ENCODE peak calls at places on chromosome 14, in ten cellular contexts. One of them, this sample, is unnamed.

GRCh38 chr14:91727121-91727520 is 4.8 kb downstream of the CATSPERB start:
- DNase-seq in sigmoid colon: no peak
- DNase-seq in NCI-H345: no peak
- DNase-seq in non-pigmented ciliary epithelial cell: no peak
- DNase-seq in AG09309: no peak
- DNase-seq in DMS153: no peak
- DNase-seq in mesothelial cell of epicardium: no peak
- DNase-seq in iPS DF 6.9: no peak
- DNase-seq in NCI-H1105: no peak
- DNase-seq in T-helper 2 cell: no peak
- DNase-seq in this sample: no peak

GRCh38 chr14:95098984-95099599 is 58.2 kb downstream of the DICER1 start:
- DNase-seq in sigmoid colon: peak
- DNase-seq in NCI-H345: peak
- DNase-seq in non-pigmented ciliary epithelial cell: no peak
- DNase-seq in AG09309: peak
- DNase-seq in DMS153: no peak
- DNase-seq in mesothelial cell of epicardium: peak
- DNase-seq in iPS DF 6.9: peak
- DNase-seq in NCI-H1105: peak
- DNase-seq in T-helper 2 cell: no peak
- DNase-seq in this sample: no peak

GRCh38 chr14:70988452-70988851 is 81.2 kb downstream of the PCNX1 start:
- DNase-seq in sigmoid colon: no peak
- DNase-seq in NCI-H345: no peak
- DNase-seq in non-pigmented ciliary epithelial cell: no peak
- DNase-seq in AG09309: no peak
- DNase-seq in DMS153: no peak
- DNase-seq in mesothelial cell of epicardium: no peak
- DNase-seq in iPS DF 6.9: no peak
- DNase-seq in NCI-H1105: no peak
- DNase-seq in T-helper 2 cell: no peak
- DNase-seq in this sample: no peak

GRCh38 chr14:33480589-33481184 is 470.2 kb downstream of the EGLN3 start:
- DNase-seq in sigmoid colon: no peak
- DNase-seq in NCI-H345: no peak
- DNase-seq in non-pigmented ciliary epithelial cell: no peak
- DNase-seq in AG09309: no peak
- DNase-seq in DMS153: no peak
- DNase-seq in mesothelial cell of epicardium: no peak
- DNase-seq in iPS DF 6.9: no peak
- DNase-seq in NCI-H1105: no peak
- DNase-seq in T-helper 2 cell: no peak
- DNase-seq in this sample: no peak

GRCh38 chr14:100618763-100619320 is 31.6 kb upstream of the BEGAIN start:
- DNase-seq in sigmoid colon: peak
- DNase-seq in NCI-H345: no peak
- DNase-seq in non-pigmented ciliary epithelial cell: no peak
- DNase-seq in AG09309: no peak
- DNase-seq in DMS153: no peak
- DNase-seq in mesothelial cell of epicardium: no peak
- DNase-seq in iPS DF 6.9: no peak
- DNase-seq in NCI-H1105: no peak
- DNase-seq in T-helper 2 cell: no peak
- DNase-seq in this sample: no peak

GRCh38 chr14:54796961-54797360 is 105.7 kb downstream of the GCH1 start:
- DNase-seq in sigmoid colon: no peak
- DNase-seq in NCI-H345: no peak
- DNase-seq in non-pigmented ciliary epithelial cell: no peak
- DNase-seq in AG09309: no peak
- DNase-seq in DMS153: no peak
- DNase-seq in mesothelial cell of epicardium: no peak
- DNase-seq in iPS DF 6.9: no peak
- DNase-seq in NCI-H1105: no peak
- DNase-seq in T-helper 2 cell: no peak
- DNase-seq in this sample: no peak

GRCh38 chr14:51479584-51480305 is 172.0 kb upstream of the FRMD6 start:
- DNase-seq in sigmoid colon: peak
- DNase-seq in NCI-H345: no peak
- DNase-seq in non-pigmented ciliary epithelial cell: no peak
- DNase-seq in AG09309: no peak
- DNase-seq in DMS153: no peak
- DNase-seq in mesothelial cell of epicardium: no peak
- DNase-seq in iPS DF 6.9: no peak
- DNase-seq in NCI-H1105: no peak
- DNase-seq in T-helper 2 cell: no peak
- DNase-seq in this sample: no peak

GRCh38 chr14:73759183-73759713 is 45.1 kb upstream of the PNMA1 start:
- DNase-seq in sigmoid colon: peak
- DNase-seq in NCI-H345: peak
- DNase-seq in non-pigmented ciliary epithelial cell: no peak
- DNase-seq in AG09309: no peak
- DNase-seq in DMS153: no peak
- DNase-seq in mesothelial cell of epicardium: peak
- DNase-seq in iPS DF 6.9: no peak
- DNase-seq in NCI-H1105: peak
- DNase-seq in T-helper 2 cell: peak
- DNase-seq in this sample: no peak

GRCh38 chr14:52267501-52268190 is at the start of gene PTGDR:
- DNase-seq in sigmoid colon: no peak
- DNase-seq in NCI-H345: no peak
- DNase-seq in non-pigmented ciliary epithelial cell: no peak
- DNase-seq in AG09309: no peak
- DNase-seq in DMS153: no peak
- DNase-seq in mesothelial cell of epicardium: no peak
- DNase-seq in iPS DF 6.9: no peak
- DNase-seq in NCI-H1105: no peak
- DNase-seq in T-helper 2 cell: peak
- DNase-seq in this sample: no peak